ENCODE peak calls at places on chromosomes 5 and 9, in four cellular contexts. One of them, this sample, is unnamed.

GRCh38 chr5:37506722-37507121 is 127.6 kb downstream of the WDR70 start:
- DNase-seq in hepatocyte: no peak
- DNase-seq in fibroblast of lung: no peak
- DNase-seq in WERI-Rb-1: no peak
- DNase-seq in this sample: no peak

GRCh38 chr5:39547548-39548154 is 122.9 kb upstream of the DAB2 start:
- DNase-seq in fibroblast of lung: peak; percentile 63
- DNase-seq in WERI-Rb-1: peak; percentile 15
- DNase-seq in hepatocyte: peak; percentile 83
- DNase-seq in this sample: peak; percentile 60

GRCh38 chr5:72071906-72072305 is 35.4 kb upstream of the MAP1B start:
- DNase-seq in hepatocyte: no peak
- DNase-seq in fibroblast of lung: no peak
- DNase-seq in WERI-Rb-1: peak; percentile 28
- DNase-seq in this sample: no peak

GRCh38 chr9:134686896-134687295 is 45.3 kb downstream of the COL5A1 start:
- DNase-seq in hepatocyte: no peak
- DNase-seq in fibroblast of lung: no peak
- DNase-seq in WERI-Rb-1: no peak
- DNase-seq in this sample: no peak

GRCh38 chr5:10264569-10264968 is 14.5 kb downstream of the CCT5 start:
- DNase-seq in hepatocyte: no peak
- DNase-seq in WERI-Rb-1: no peak
- DNase-seq in fibroblast of lung: no peak
- DNase-seq in this sample: no peak

GRCh38 chr5:33509036-33509435 is 68.3 kb downstream of the TARS1 start:
- DNase-seq in WERI-Rb-1: no peak
- DNase-seq in hepatocyte: no peak
- DNase-seq in fibroblast of lung: peak; percentile 45
- DNase-seq in this sample: no peak

GRCh38 chr5:90134892-90135291 is 274.7 kb downstream of the CETN3 start:
- DNase-seq in hepatocyte: peak; percentile 9
- DNase-seq in fibroblast of lung: peak; percentile 95
- DNase-seq in WERI-Rb-1: no peak
- DNase-seq in this sample: peak; percentile 91

GRCh38 chr9:38388283-38389223 is 3.9 kb upstream of the ALDH1B1 start:
- DNase-seq in fibroblast of lung: peak; percentile 67
- DNase-seq in hepatocyte: no peak
- DNase-seq in WERI-Rb-1: peak; percentile 47
- DNase-seq in this sample: no peak

GRCh38 chr9:128073260-128073886 is 5.3 kb downstream of the SLC25A25 start:
- DNase-seq in hepatocyte: no peak
- DNase-seq in fibroblast of lung: no peak
- DNase-seq in WERI-Rb-1: no peak
- DNase-seq in this sample: no peak
- H3K4me3 ChIP-seq in hepatocyte: no peak overlapping the region
- H3K4me3 ChIP-seq in fibroblast of lung: no peak overlapping the region
- H3K4me3 ChIP-seq in WERI-Rb-1: no peak overlapping the region
- H3K4me3 ChIP-seq in this sample: no peak overlapping the region

GRCh38 chr5:150538007-150538917 is 30.3 kb downstream of the NDST1 start:
- DNase-seq in fibroblast of lung: peak; percentile 76
- DNase-seq in hepatocyte: no peak
- DNase-seq in WERI-Rb-1: no peak
- DNase-seq in this sample: peak; percentile 44
- H3K27ac ChIP-seq in fibroblast of lung: no peak overlapping the region
- H3K27ac ChIP-seq in hepatocyte: no peak overlapping the region
- H3K27ac ChIP-seq in WERI-Rb-1: no peak overlapping the region
- H3K27ac ChIP-seq in this sample: no peak overlapping the region

DNA sequence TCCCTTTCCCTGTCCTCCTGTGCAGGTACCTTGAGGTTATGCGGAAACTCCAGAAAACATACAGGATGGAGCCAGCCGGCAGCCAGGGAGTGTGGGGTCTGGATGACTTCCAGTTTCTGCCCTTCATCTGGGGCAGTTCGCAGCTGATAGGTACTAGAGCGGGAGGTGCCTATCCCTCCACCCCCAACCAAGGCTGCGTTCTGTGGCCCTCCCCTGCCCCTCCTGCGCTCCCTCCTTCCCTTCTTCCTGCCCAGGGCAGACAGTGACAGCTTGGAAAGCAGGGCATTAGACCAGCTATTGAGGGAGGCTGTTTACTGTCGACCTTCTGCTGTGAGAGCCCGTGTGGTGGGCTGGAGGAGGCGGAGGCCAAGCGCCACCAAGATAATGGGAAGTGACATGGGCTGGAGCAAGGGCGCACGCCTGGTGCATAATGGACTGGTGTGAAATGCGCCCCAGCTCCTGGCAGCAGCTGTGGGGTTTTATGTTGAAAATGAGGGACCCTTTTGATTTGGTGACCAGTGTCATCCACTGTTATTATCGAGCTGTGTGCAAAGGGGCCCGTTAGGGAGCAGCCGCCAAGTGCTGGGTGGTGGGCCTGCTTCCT is 25.3 kb downstream of the PTPA start:
- DNase-seq in hepatocyte: no peak
- DNase-seq in WERI-Rb-1: no peak
- DNase-seq in fibroblast of lung: no peak
- DNase-seq in this sample: no peak
- H3K36me3 ChIP-seq in hepatocyte: no peaks in the 10 kb centered on the region
- H3K36me3 ChIP-seq in WERI-Rb-1: peaks cover 42% of the 10 kb centered on the region
- H3K36me3 ChIP-seq in fibroblast of lung: peaks cover 10% of the 10 kb centered on the region
- H3K36me3 ChIP-seq in this sample: peaks cover 46% of the 10 kb centered on the region

DNA sequence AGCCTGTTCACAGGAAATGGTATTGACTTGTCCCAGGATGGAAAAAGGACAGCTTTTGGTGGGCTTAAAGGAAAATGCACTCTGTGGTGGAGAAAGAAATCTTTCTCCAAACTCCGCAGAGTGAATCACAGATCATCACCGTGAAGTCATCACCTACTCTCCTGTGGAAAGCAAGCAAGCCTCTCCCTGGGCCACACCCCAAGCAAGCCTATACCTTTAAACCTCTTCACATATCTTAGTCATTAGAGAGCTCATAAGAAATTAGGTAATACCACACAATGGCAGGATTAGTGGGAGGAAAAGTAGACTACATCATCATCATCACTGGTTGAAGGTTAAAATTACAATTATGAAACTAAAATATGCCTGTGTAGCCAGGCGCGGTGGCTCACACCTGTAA is 23.2 kb downstream of the TLE1 start:
- DNase-seq in hepatocyte: no peak
- DNase-seq in fibroblast of lung: peak; percentile 53
- DNase-seq in WERI-Rb-1: no peak
- DNase-seq in this sample: no peak
- H3K4me3 ChIP-seq in hepatocyte: no peak overlapping the region
- H3K4me3 ChIP-seq in fibroblast of lung: no peak overlapping the region
- H3K4me3 ChIP-seq in WERI-Rb-1: no peak overlapping the region
- H3K4me3 ChIP-seq in this sample: no peak overlapping the region

DNA sequence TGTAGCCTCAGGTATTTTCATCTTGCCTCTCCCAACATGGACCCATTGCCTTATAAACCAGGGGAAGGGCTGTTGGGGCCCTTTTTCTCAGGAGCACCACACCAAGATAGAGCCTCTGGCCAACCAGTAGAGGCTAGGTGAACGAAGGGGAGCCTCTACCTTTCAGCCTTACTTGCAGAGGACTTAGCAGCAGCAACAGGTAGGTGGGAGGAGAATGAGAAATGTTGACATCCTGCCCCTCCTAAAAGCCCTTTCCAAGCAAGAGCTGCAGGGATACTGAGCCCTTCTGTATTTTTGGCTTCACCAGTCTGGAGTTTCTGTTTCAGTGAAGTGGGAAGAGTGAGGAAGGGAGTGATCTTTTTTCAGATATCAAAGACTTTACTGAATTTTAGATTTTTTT is 77.4 kb downstream of the MTREX start:
- DNase-seq in hepatocyte: no peak
- DNase-seq in fibroblast of lung: no peak
- DNase-seq in WERI-Rb-1: no peak
- DNase-seq in this sample: no peak
- H3K27ac ChIP-seq in hepatocyte: no peak overlapping the region
- H3K27ac ChIP-seq in fibroblast of lung: no peak overlapping the region
- H3K27ac ChIP-seq in WERI-Rb-1: no peak overlapping the region
- H3K27ac ChIP-seq in this sample: no peak overlapping the region

GRCh38 chr5:6603643-6604042 is 29.2 kb downstream of the NSUN2 start:
- DNase-seq in hepatocyte: peak; percentile 16
- DNase-seq in WERI-Rb-1: no peak
- DNase-seq in fibroblast of lung: no peak
- DNase-seq in this sample: no peak
- H3K36me3 ChIP-seq in hepatocyte: no peaks in the 10 kb centered on the region
- H3K36me3 ChIP-seq in WERI-Rb-1: peaks cover 90% of the 10 kb centered on the region
- H3K36me3 ChIP-seq in fibroblast of lung: peaks cover 22% of the 10 kb centered on the region
- H3K36me3 ChIP-seq in this sample: peaks cover 86% of the 10 kb centered on the region

DNA sequence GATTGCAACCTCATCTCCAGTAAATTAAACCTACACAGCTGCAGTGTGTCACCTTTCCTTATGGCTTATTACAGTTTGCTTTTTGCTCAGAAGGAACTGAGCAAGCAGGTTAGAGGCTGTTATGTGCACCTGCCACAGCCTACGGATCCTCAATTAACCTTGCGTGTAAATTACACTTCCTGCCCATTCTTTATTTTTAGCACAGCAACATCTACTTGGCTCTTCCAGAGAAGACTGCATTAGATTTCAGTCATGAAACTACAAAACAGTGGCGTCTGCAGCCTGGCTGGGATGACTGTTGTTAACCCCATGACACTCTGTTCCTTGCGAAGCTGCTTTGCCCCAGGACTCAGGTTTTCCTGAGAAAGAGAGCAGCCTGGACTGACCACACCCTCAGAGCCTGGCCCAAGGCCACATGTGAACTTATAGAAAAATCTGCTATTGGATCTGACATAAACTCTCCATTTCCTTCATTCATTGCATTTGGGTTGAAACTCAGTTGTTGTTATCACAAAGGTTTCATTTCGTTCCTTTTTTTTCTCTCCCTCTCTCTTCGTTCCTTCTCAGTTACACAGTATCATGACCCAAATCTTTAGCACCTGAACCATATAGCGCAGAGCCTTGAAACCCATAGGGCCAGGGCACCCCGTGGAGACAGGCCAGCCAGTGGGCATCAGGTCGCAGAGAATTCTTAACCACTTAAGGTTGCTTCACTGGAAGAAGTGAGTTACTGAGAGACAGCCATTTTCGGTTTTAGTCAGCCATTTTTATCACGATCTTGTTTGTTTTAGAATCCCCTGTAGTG is 138.6 kb downstream of the PALM2AKAP2 start:
- DNase-seq in hepatocyte: no peak
- DNase-seq in fibroblast of lung: no peak
- DNase-seq in WERI-Rb-1: no peak
- DNase-seq in this sample: no peak
- H3K4me3 ChIP-seq in hepatocyte: no peak overlapping the region
- H3K4me3 ChIP-seq in fibroblast of lung: no peak overlapping the region
- H3K4me3 ChIP-seq in WERI-Rb-1: no peak overlapping the region
- H3K4me3 ChIP-seq in this sample: no peak overlapping the region

GRCh38 chr9:126959326-126959725 is 44.7 kb downstream of the RALGPS1 start:
- DNase-seq in WERI-Rb-1: no peak
- DNase-seq in fibroblast of lung: no peak
- DNase-seq in hepatocyte: peak; percentile 54
- DNase-seq in this sample: no peak
- H3K27ac ChIP-seq in WERI-Rb-1: no peak overlapping the region
- H3K27ac ChIP-seq in fibroblast of lung: no peak overlapping the region
- H3K27ac ChIP-seq in hepatocyte: peak overlapping the region; percentile 59
- H3K27ac ChIP-seq in this sample: no peak overlapping the region